ENCODE peak calls at places on chromosomes 4 and X, in seven cellular contexts. O, V, N, T, E, R and U are unnamed samples.

GRCh38 chr4:42519803-42520417 is 122.6 kb downstream of the SHISA3 start:
- DNase-seq in O (peak), V (peak), N (peak), T (peak), E (peak), R (peak), U (peak)

GRCh38 chr4:97238956-97239698 is 904.1 kb downstream of the STPG2 start:
- DNase-seq in O (no peak), V (no peak), N (no peak), T (no peak), E (no peak), R (no peak), U (no peak)

GRCh38 chr4:836781-837301 is 10.9 kb upstream of the CPLX1 start:
- DNase-seq in O (no peak), V (no peak), N (peak), T (no peak), E (peak), R (no peak), U (no peak)

GRCh38 chrX:55056820-55057690 is 17.8 kb upstream of the PAGE2B start:
- DNase-seq in O (no peak), V (no peak), N (no peak), T (peak), E (no peak), R (peak), U (no peak)

GRCh38 chr4:33134366-33134765 is 2414.2 kb downstream of the PCDH7 start:
- DNase-seq in O (no peak), V (no peak), N (no peak), T (no peak), E (no peak), R (no peak), U (no peak)

GRCh38 chr4:87058272-87059073 is 123.7 kb downstream of the AFF1 start:
- DNase-seq in O (peak), V (no peak), N (no peak), T (no peak), E (no peak), R (no peak), U (no peak)

GRCh38 chr4:185997287-185997686 is 71.7 kb upstream of the TLR3 start:
- DNase-seq in O (no peak), V (no peak), N (no peak), T (no peak), E (no peak), R (no peak), U (no peak)

GRCh38 chr4:167614866-167615265 is 380.6 kb upstream of the SPOCK3 start:
- DNase-seq in O (peak), V (no peak), N (no peak), T (no peak), E (no peak), R (no peak), U (peak)

GRCh38 chr4:612749-613125 is 12.6 kb upstream of the PDE6B start:
- DNase-seq in O (no peak), V (no peak), N (no peak), T (no peak), E (peak), R (no peak), U (no peak)

GRCh38 chr4:25030283-25031076 is at the start of gene LGI2:
- DNase-seq in O (peak), V (no peak), N (peak), T (no peak), E (peak), R (no peak), U (no peak)

GRCh38 chr4:114926508-114926907 is 186.9 kb downstream of the NDST4 start:
- DNase-seq in O (no peak), V (no peak), N (no peak), T (no peak), E (no peak), R (no peak), U (no peak)

GRCh38 chr4:37762294-37763163 is 64.0 kb upstream of the PGM2 start:
- DNase-seq in O (peak), V (no peak), N (no peak), T (no peak), E (peak), R (peak), U (no peak)

GRCh38 chr4:111991797-111992196 is 153.5 kb upstream of the FAM241A start:
- DNase-seq in O (peak), V (peak), N (no peak), T (no peak), E (no peak), R (peak), U (no peak)

GRCh38 chr4:45172636-45173035 is 446.3 kb upstream of the GNPDA2 start:
- DNase-seq in O (no peak), V (no peak), N (no peak), T (no peak), E (no peak), R (no peak), U (no peak)

GRCh38 chrX:129785160-129785947 is 5.6 kb downstream of the SASH3 start:
- DNase-seq in O (no peak), V (no peak), N (no peak), T (no peak), E (no peak), R (no peak), U (no peak)

GRCh38 chrX:48703642-48704481 is 7.3 kb downstream of the SUV39H1 start:
- DNase-seq in O (no peak), V (no peak), N (no peak), T (no peak), E (no peak), R (peak), U (no peak)

GRCh38 chrX:7515681-7516413 is 327.1 kb upstream of the VCX start:
- DNase-seq in O (no peak), V (no peak), N (no peak), T (no peak), E (no peak), R (peak), U (no peak)

GRCh38 chr4:180150818-180151217 is 2092.4 kb upstream of the TENM3 start:
- DNase-seq in O (no peak), V (no peak), N (no peak), T (no peak), E (no peak), R (no peak), U (no peak)

GRCh38 chrX:87518504-87518903 is 902 bp downstream of the KLHL4 start:
- DNase-seq in O (no peak), V (no peak), N (no peak), T (no peak), E (no peak), R (peak), U (no peak)

GRCh38 chr4:2291705-2292651 is 30.1 kb upstream of the MXD4 start:
- DNase-seq in O (peak), V (no peak), N (no peak), T (no peak), E (no peak), R (no peak), U (no peak)

GRCh38 chrX:70196961-70197805 is 19.9 kb downstream of the DGAT2L6 start:
- DNase-seq in O (peak), V (no peak), N (peak), T (peak), E (peak), R (peak), U (no peak)

GRCh38 chr4:117654064-117654463 is 380.2 kb upstream of the NDST3 start:
- DNase-seq in O (no peak), V (no peak), N (no peak), T (no peak), E (no peak), R (no peak), U (no peak)

GRCh38 chr4:182978152-182978827 is 61.1 kb upstream of the DCTD start:
- DNase-seq in O (no peak), V (no peak), N (no peak), T (no peak), E (no peak), R (peak), U (no peak)

GRCh38 chr4:141473952-141474351 is 162.4 kb upstream of the IL15 start:
- DNase-seq in O (no peak), V (no peak), N (no peak), T (peak), E (no peak), R (peak), U (no peak)

GRCh38 chrX:154505726-154506125 is 10.3 kb downstream of the FAM3A start:
- DNase-seq in O (no peak), V (no peak), N (no peak), T (no peak), E (no peak), R (peak), U (no peak)

GRCh38 chr4:33722254-33722653 is 2522.1 kb downstream of the ARAP2 start:
- DNase-seq in O (no peak), V (no peak), N (no peak), T (peak), E (no peak), R (peak), U (peak)

GRCh38 chr4:182189107-182189878 is 53.9 kb upstream of the TENM3 start:
- DNase-seq in O (peak), V (peak), N (peak), T (peak), E (no peak), R (peak), U (peak)

GRCh38 chr4:117434424-117434823 is 349.0 kb upstream of the TRAM1L1 start:
- DNase-seq in O (no peak), V (no peak), N (no peak), T (no peak), E (no peak), R (no peak), U (no peak)

GRCh38 chr4:8819421-8820177 is 52.0 kb downstream of the HMX1 start:
- DNase-seq in O (no peak), V (no peak), N (peak), T (no peak), E (no peak), R (no peak), U (no peak)

GRCh38 chr4:164056426-164057142 is 562.1 kb downstream of the TMA16 start:
- DNase-seq in O (no peak), V (no peak), N (no peak), T (no peak), E (no peak), R (no peak), U (no peak)

GRCh38 chr4:7285244-7286122 is 93.1 kb downstream of the SORCS2 start:
- DNase-seq in O (no peak), V (no peak), N (no peak), T (no peak), E (no peak), R (no peak), U (no peak)

GRCh38 chrX:31201503-31201902 is 129.7 kb upstream of the FTHL17 start:
- DNase-seq in O (no peak), V (no peak), N (no peak), T (no peak), E (no peak), R (peak), U (no peak)
- H3K4me3 ChIP-seq in O (no peak), V (no peak), N (no peak), T (no peak), E (no peak), R (no peak), U (no peak)

DNA sequence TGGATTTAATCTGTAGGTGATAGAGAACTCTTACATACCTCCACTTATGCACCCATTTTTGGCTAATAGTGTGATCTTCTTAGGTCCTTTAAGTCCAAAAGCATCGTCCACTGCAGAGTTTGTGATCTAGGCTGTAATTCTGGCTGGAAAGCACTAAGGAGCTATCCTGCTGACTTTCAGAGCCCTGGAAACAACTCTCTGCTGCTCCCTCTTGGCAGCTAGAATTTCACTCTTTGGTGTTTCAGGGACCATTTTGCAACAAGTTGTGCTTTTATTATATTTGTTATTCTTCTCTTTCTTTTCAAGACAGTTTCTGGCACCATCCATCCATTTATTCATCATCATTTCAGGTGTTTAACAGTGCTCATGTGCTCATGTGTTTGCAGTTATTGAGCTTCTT is 130.0 kb downstream of the RBM46 start:
- DNase-seq in O (peak), V (no peak), N (no peak), T (no peak), E (no peak), R (peak), U (no peak)
- TF ChIP-seq CTCF in O (peak), V (peak), N (no peak), T (peak), E (no peak), R (no peak), U (no peak)

GRCh38 chrX:118199997-118200396 is 83.4 kb upstream of the KLHL13 start:
- DNase-seq in O (no peak), V (no peak), N (no peak), T (no peak), E (no peak), R (no peak), U (no peak)
- H3K4me3 ChIP-seq in O (no peak), V (no peak), N (no peak), T (no peak), E (no peak), R (no peak), U (no peak)

GRCh38 chr4:46886711-46887110 is 22.3 kb downstream of the COX7B2 start:
- DNase-seq in O (peak), V (no peak), N (no peak), T (no peak), E (no peak), R (peak), U (peak)
- TF ChIP-seq CTCF in O (peak), V (peak), N (no peak), T (no peak), E (no peak), R (no peak), U (peak)

DNA sequence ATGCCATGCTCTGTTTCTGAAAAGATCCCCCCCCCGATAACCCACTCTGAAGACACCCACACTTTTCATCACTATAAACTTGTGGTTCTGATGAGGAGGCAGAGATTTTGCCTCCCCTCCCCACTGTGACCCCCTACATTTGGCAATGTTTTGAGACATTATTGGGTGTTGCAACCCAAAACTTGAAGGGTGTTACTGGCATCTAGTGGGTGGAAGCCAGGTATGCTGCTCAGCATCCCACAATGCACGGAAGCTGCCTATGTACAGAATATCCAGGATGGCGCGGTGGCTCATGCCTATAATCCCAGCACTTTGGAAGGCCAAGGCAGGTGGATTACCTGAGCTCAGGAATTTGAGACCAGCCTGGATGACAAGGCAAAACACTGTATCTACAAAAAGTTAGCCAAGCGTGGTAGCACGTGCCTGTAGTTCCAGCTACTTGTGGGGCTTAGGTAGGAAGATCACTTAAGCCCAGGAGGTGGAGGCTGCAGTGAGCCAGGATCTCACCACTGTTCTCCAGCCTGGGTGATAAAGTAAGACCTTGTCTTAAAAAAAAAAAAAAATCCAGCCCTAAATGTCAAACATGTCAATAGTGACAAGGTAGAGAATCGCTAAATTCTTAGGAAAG is 87.3 kb downstream of the SCD5 start:
- DNase-seq in O (no peak), V (no peak), N (no peak), T (no peak), E (no peak), R (no peak), U (no peak)
- H3K4me3 ChIP-seq in O (no peak), V (no peak), N (no peak), T (no peak), E (no peak), R (no peak), U (no peak)

GRCh38 chrX:413322-414201 is 26.9 kb upstream of the PPP2R3B start:
- DNase-seq in O (no peak), V (no peak), N (no peak), T (no peak), E (no peak), R (no peak), U (no peak)
- TF ChIP-seq CTCF in O (no peak), V (peak), N (no peak), T (peak), E (no peak), R (no peak), U (peak)

DNA sequence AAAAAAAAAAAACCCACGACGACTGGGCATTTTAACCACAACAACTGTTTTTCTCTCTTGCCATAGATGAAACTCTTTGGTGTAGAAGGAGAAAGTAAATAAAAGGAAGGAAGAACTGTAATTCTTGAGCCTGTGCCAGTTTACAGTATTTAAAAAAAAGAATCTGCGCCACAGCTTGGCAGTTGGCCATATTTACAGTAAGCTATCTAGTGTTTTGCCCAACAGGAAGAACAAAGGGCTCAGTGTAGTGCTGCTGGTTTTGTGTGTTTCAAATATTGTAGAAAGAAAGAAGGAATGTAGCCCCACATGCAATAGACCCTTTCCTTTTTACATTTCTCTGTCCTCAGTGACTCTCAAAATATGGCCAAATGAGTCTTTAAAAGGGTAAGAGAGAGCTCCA is 66.1 kb downstream of the NR3C2 start:
- DNase-seq in O (peak), V (no peak), N (peak), T (no peak), E (peak), R (peak), U (peak)
- H3K4me3 ChIP-seq in O (no peak), V (no peak), N (no peak), T (no peak), E (no peak), R (no peak), U (peak)